ENCODE peak calls at places on chromosomes 11 and 22, in ten cellular contexts. V is hypothalamus; Z is ACHN; G is AML-193; X is NCI-H1417; M is HCT116; A is activated CD4-positive, alpha-beta T cell treated with anti-CD3 and anti-CD28 coated beads for 24 hours; L is stimulated activated CD8-positive, alpha-beta memory T cell treated with anti-CD3 and anti-CD28 coated beads, Interleukin-15, amount 100 ng/mL, for 24 hours; F is right atrium auricular region; I is activated CD4-positive, CD25-positive, alpha-beta regulatory T cell treated with anti-CD3 and anti-CD28 coated beads, Interleukin-2, amount 50 U/mL, for 16 hours. U is an unnamed sample.

GRCh38 chr11:3341298-3341697 is 37.6 kb downstream of the ZNF195 start:
- DNase-seq in F (no peak), X (peak), A (peak), G (peak), Z (peak), L (peak), V (no peak), I (peak), M (peak), U (peak)

GRCh38 chr22:26848244-26848920 is 191.0 kb downstream of the MIAT start:
- DNase-seq in F (peak), G (no peak), V (no peak), I (no peak), A (no peak), M (no peak), X (no peak), L (no peak), Z (peak), U (no peak)

GRCh38 chr11:20909995-20910726 is 240.8 kb downstream of the NELL1 start:
- DNase-seq in V (no peak), Z (no peak), G (no peak), A (no peak), F (no peak), M (no peak), L (no peak), X (no peak), I (no peak), U (no peak)

GRCh38 chr11:134261626-134262488 is 8.5 kb downstream of the ACAD8 start:
- DNase-seq in G (peak), I (no peak), A (no peak), X (peak), M (peak), L (no peak), Z (peak), V (no peak), F (no peak), U (no peak)

GRCh38 chr11:27179334-27179733 is 138.7 kb downstream of the BBOX1 start:
- DNase-seq in Z (no peak), I (no peak), A (no peak), L (no peak), F (no peak), V (no peak), G (no peak), X (no peak), M (no peak), U (no peak)

GRCh38 chr11:117744471-117745280 is 52.3 kb downstream of the DSCAML1 start:
- DNase-seq in V (no peak), L (no peak), M (no peak), X (peak), F (no peak), I (no peak), Z (no peak), G (no peak), A (no peak), U (no peak)

GRCh38 chr22:37581534-37581933 is 1.6 kb upstream of the LGALS2 start:
- DNase-seq in V (peak), Z (no peak), F (no peak), A (no peak), G (no peak), X (no peak), M (no peak), I (no peak), L (no peak), U (no peak)

GRCh38 chr22:22060200-22061084 is 77.9 kb upstream of the TOP3B start:
- DNase-seq in G (peak), I (peak), A (peak), Z (peak), L (peak), X (peak), V (no peak), F (no peak), M (peak), U (peak)

GRCh38 chr11:118000850-118001228 is 14.6 kb downstream of the IL10RA start:
- DNase-seq in M (no peak), G (no peak), Z (no peak), F (peak), I (no peak), V (no peak), X (no peak), A (no peak), L (no peak), U (no peak)

GRCh38 chr11:117490019-117490679 is 162.5 kb downstream of the CEP164 start:
- DNase-seq in I (no peak), A (no peak), V (no peak), M (no peak), Z (no peak), G (peak), X (peak), L (no peak), F (no peak), U (no peak)

GRCh38 chr11:117717485-117718314 is 79.3 kb downstream of the DSCAML1 start:
- DNase-seq in V (no peak), M (no peak), G (no peak), Z (peak), I (no peak), X (peak), F (no peak), A (no peak), L (no peak), U (peak)

GRCh38 chr22:43745783-43746356 is 66.2 kb downstream of the EFCAB6 start:
- DNase-seq in L (no peak), A (no peak), V (no peak), M (no peak), Z (no peak), X (peak), G (no peak), F (no peak), I (no peak), U (no peak)

GRCh38 chr11:117814204-117814765 is 10.3 kb downstream of the FXYD2 start:
- DNase-seq in V (no peak), M (no peak), L (no peak), Z (no peak), I (no peak), A (no peak), X (no peak), G (no peak), F (no peak), U (no peak)

GRCh38 chr11:110972640-110973039 is 260.4 kb upstream of the ARHGAP20 start:
- DNase-seq in I (no peak), Z (no peak), F (no peak), M (no peak), A (no peak), X (no peak), G (peak), L (no peak), V (no peak), U (no peak)

GRCh38 chr11:15617126-15617525 is 502.4 kb downstream of the INSC start:
- DNase-seq in F (no peak), A (no peak), I (no peak), M (no peak), X (no peak), Z (no peak), L (no peak), V (no peak), G (no peak), U (no peak)

GRCh38 chr11:95931916-95932315 is 8.0 kb upstream of the MTMR2 start:
- DNase-seq in I (no peak), G (no peak), Z (no peak), V (no peak), M (no peak), A (no peak), X (no peak), L (no peak), F (no peak), U (no peak)

GRCh38 chr11:86941871-86942208 is 13.4 kb downstream of the FZD4 start:
- DNase-seq in Z (no peak), X (no peak), A (no peak), L (no peak), I (no peak), V (no peak), F (no peak), G (no peak), M (no peak), U (no peak)

GRCh38 chr11:111977141-111978027 is 40.2 kb downstream of the DIXDC1 start:
- DNase-seq in G (no peak), Z (peak), A (peak), F (peak), V (no peak), I (no peak), M (no peak), X (peak), L (no peak), U (peak)

GRCh38 chr11:16278273-16278672 is 78.1 kb downstream of the SOX6 start:
- DNase-seq in G (no peak), Z (no peak), F (no peak), X (no peak), I (no peak), A (no peak), V (no peak), M (no peak), L (no peak), U (no peak)

GRCh38 chr11:120660024-120660565 is 148.5 kb downstream of the GRIK4 start:
- DNase-seq in L (no peak), V (no peak), Z (peak), G (peak), F (no peak), I (no peak), X (peak), M (peak), A (no peak), U (no peak)

GRCh38 chr11:60672255-60672654 is 27.2 kb upstream of the MS4A8 start:
- DNase-seq in L (no peak), G (no peak), A (no peak), F (no peak), X (no peak), I (no peak), Z (no peak), V (no peak), M (no peak), U (no peak)

GRCh38 chr11:92826136-92826535 is 143.3 kb upstream of the MTNR1B start:
- DNase-seq in V (no peak), X (no peak), A (no peak), L (no peak), G (no peak), M (no peak), Z (no peak), F (no peak), I (no peak), U (no peak)

GRCh38 chr11:95593101-95593500 is 196.5 kb downstream of the FAM76B start:
- DNase-seq in L (no peak), I (no peak), X (no peak), G (no peak), F (no peak), V (no peak), A (no peak), M (no peak), Z (no peak), U (no peak)

GRCh38 chr11:64245401-64245796 is 1.3 kb downstream of the PPP1R14B start:
- DNase-seq in A (no peak), F (no peak), M (no peak), G (peak), X (peak), L (no peak), V (no peak), I (no peak), Z (no peak), U (no peak)

GRCh38 chr11:44484211-44484610 is 81.3 kb upstream of the CD82 start:
- DNase-seq in L (no peak), G (peak), V (no peak), X (peak), A (no peak), F (no peak), M (peak), I (no peak), Z (peak), U (no peak)

GRCh38 chr22:46035742-46036557 is 59.0 kb upstream of the WNT7B start:
- DNase-seq in F (peak), L (peak), M (peak), G (peak), V (peak), X (peak), I (peak), Z (peak), A (peak), U (peak)

GRCh38 chr11:126307706-126308105 is 3.8 kb downstream of the DCPS start:
- DNase-seq in I (no peak), M (no peak), Z (peak), F (no peak), L (no peak), X (peak), G (peak), A (no peak), V (no peak), U (no peak)

GRCh38 chr11:86183694-86184093 is 60.9 kb upstream of the EED start:
- DNase-seq in L (no peak), A (no peak), X (no peak), G (no peak), Z (peak), F (no peak), I (no peak), V (no peak), M (no peak), U (no peak)

GRCh38 chr11:7056828-7057513 is 31.8 kb upstream of the RBMXL2 start:
- DNase-seq in L (no peak), V (no peak), X (no peak), Z (no peak), F (no peak), G (no peak), M (no peak), A (no peak), I (no peak), U (no peak)

GRCh38 chr11:108223449-108224149 is 732 bp downstream of the ATM start:
- DNase-seq in X (no peak), Z (peak), V (no peak), F (no peak), A (no peak), G (peak), I (no peak), L (no peak), M (no peak), U (no peak)

GRCh38 chr11:100550910-100551309 is 136.2 kb upstream of the ARHGAP42 start:
- DNase-seq in L (no peak), X (peak), V (no peak), I (no peak), F (no peak), M (no peak), A (no peak), Z (no peak), G (no peak), U (no peak)

GRCh38 chr11:67491276-67492068 is 8.6 kb downstream of the AIP start:
- DNase-seq in L (no peak), Z (no peak), F (no peak), G (no peak), M (no peak), X (no peak), A (no peak), I (no peak), V (no peak), U (no peak)

GRCh38 chr11:57425565-57426438 is 1.1 kb downstream of the SLC43A3 start:
- DNase-seq in I (no peak), L (no peak), F (peak), A (no peak), X (no peak), Z (no peak), V (no peak), M (no peak), G (no peak), U (no peak)

GRCh38 chr11:1073261-1073724 is 1.4 kb upstream of the MUC2 start:
- DNase-seq in L (no peak), I (no peak), A (no peak), Z (no peak), M (peak), F (no peak), G (no peak), V (no peak), X (no peak), U (peak)

GRCh38 chr11:66871521-66871901 is 14.6 kb downstream of the LRFN4 start:
- DNase-seq in M (no peak), F (no peak), L (no peak), A (no peak), V (no peak), Z (no peak), G (no peak), I (no peak), X (no peak), U (no peak)

GRCh38 chr11:76523147-76523546 is 78.3 kb downstream of the EMSY start:
- DNase-seq in L (no peak), M (no peak), I (no peak), G (no peak), V (no peak), Z (no peak), F (no peak), A (no peak), X (peak), U (no peak)

GRCh38 chr11:74033046-74033445 is 24.2 kb upstream of the UCP3 start:
- DNase-seq in M (no peak), X (no peak), I (no peak), Z (no peak), A (no peak), G (no peak), L (no peak), V (no peak), F (no peak), U (no peak)

U was measured in mesothelial cell of epicardium.